ENCODE peak calls at places on chromosomes 13 and 19, in nine cellular contexts. I, K, J, P, Z, E, G, U and H are unnamed samples.
A peak's percentile ranks its signal among the peaks of the same experiment; 100 is the strongest.

GRCh38 chr19:4294389-4294788 is 7.8 kb downstream of the TMIGD2 start:
- DNase-seq in I (no peak), K (no peak), J (no peak), P (no peak), Z (no peak), E (no peak), G (no peak), U (no peak), H (no peak)

GRCh38 chr19:52231154-52231565 is 38.2 kb upstream of the ZNF766 start:
- DNase-seq in I (no peak), K (no peak), J (no peak), P (no peak), Z (no peak), E (no peak), G (no peak), U (peak; percentile 89), H (no peak)

GRCh38 chr19:41887711-41888382 is 4.9 kb downstream of the ARHGEF1 start:
- DNase-seq in I (no peak), K (no peak), J (no peak), P (peak; percentile 31), Z (no peak), E (peak; percentile 76), G (peak; percentile 95), U (no peak), H (peak; percentile 76)

GRCh38 chr19:49592486-49593232 is 1.7 kb downstream of the PRR12 start:
- DNase-seq in I (no peak), K (no peak), J (no peak), P (no peak), Z (no peak), E (no peak), G (no peak), U (no peak), H (no peak)

GRCh38 chr13:65914707-65915106 is 1315.4 kb downstream of the PCDH9 start:
- DNase-seq in I (no peak), K (no peak), J (no peak), P (no peak), Z (no peak), E (no peak), G (no peak), U (no peak), H (no peak)

GRCh38 chr13:83895994-83896580 is 13.8 kb upstream of the SLITRK1 start:
- DNase-seq in I (no peak), K (no peak), J (no peak), P (no peak), Z (no peak), E (no peak), G (no peak), U (no peak), H (no peak)

GRCh38 chr19:18311495-18311894 is 11.4 kb downstream of the LSM4 start:
- DNase-seq in I (no peak), K (no peak), J (no peak), P (no peak), Z (no peak), E (no peak), G (no peak), U (no peak), H (no peak)

GRCh38 chr19:16897572-16898056 is 8.8 kb downstream of the F2RL3 start:
- DNase-seq in I (no peak), K (no peak), J (no peak), P (no peak), Z (no peak), E (peak; percentile 64), G (no peak), U (peak; percentile 89), H (peak; percentile 53)

GRCh38 chr13:98275711-98276171 is 98.7 kb upstream of the RNF113B start:
- DNase-seq in I (no peak), K (no peak), J (no peak), P (no peak), Z (no peak), E (no peak), G (no peak), U (no peak), H (no peak)

GRCh38 chr13:66958611-66959010 is 271.5 kb downstream of the PCDH9 start:
- DNase-seq in I (no peak), K (no peak), J (no peak), P (no peak), Z (no peak), E (no peak), G (no peak), U (no peak), H (no peak)

GRCh38 chr19:42555317-42555716 is 27.0 kb upstream of the CEACAM1 start:
- DNase-seq in I (no peak), K (no peak), J (no peak), P (peak; percentile 29), Z (no peak), E (peak; percentile 17), G (no peak), U (no peak), H (no peak)

GRCh38 chr19:33905473-33905936 is 108.8 kb downstream of the KCTD15 start:
- DNase-seq in I (no peak), K (no peak), J (no peak), P (peak; percentile 51), Z (peak; percentile 16), E (peak; percentile 28), G (no peak), U (peak; percentile 12), H (no peak)

GRCh38 chr19:50815443-50815842 is 8.1 kb downstream of the KLK1 start:
- DNase-seq in I (no peak), K (no peak), J (no peak), P (no peak), Z (no peak), E (no peak), G (no peak), U (no peak), H (no peak)

GRCh38 chr13:108961542-108962125 is 332.2 kb downstream of the MYO16 start:
- DNase-seq in I (no peak), K (no peak), J (no peak), P (no peak), Z (no peak), E (no peak), G (peak; percentile 43), U (peak; percentile 19), H (no peak)

GRCh38 chr19:23436944-23437343 is 41.7 kb upstream of the ZNF91 start:
- DNase-seq in I (no peak), K (no peak), J (no peak), P (no peak), Z (no peak), E (no peak), G (no peak), U (no peak), H (no peak)
- H3K27ac ChIP-seq in I (no peak overlapping the region), K (no peak overlapping the region), J (no peak overlapping the region), P (no peak overlapping the region), Z (no peak overlapping the region), E (no peak overlapping the region), G (no peak overlapping the region), U (no peak overlapping the region), H (no peak overlapping the region)

GRCh38 chr19:5975388-5975728 is 2.6 kb downstream of the RANBP3 start:
- DNase-seq in I (no peak), K (no peak), J (no peak), P (no peak), Z (no peak), E (no peak), G (no peak), U (no peak), H (no peak)

GRCh38 chr19:5974721-5975387 is 3.1 kb downstream of the RANBP3 start:
- DNase-seq in I (no peak), K (no peak), J (no peak), P (no peak), Z (no peak), E (no peak), G (peak; percentile 93), U (no peak), H (no peak)

GRCh38 chr19:5973376-5973775 is 4.6 kb downstream of the RANBP3 start:
- DNase-seq in I (no peak), K (no peak), J (no peak), P (no peak), Z (no peak), E (no peak), G (no peak), U (no peak), H (no peak)

GRCh38 chr19:5972355-5972731 is 5.6 kb downstream of the RANBP3 start:
- DNase-seq in I (no peak), K (no peak), J (no peak), P (no peak), Z (no peak), E (no peak), G (no peak), U (no peak), H (no peak)

GRCh38 chr19:5973867-5974635 is 3.9 kb downstream of the RANBP3 start:
- DNase-seq in I (no peak), K (no peak), J (no peak), P (no peak), Z (no peak), E (no peak), G (no peak), U (no peak), H (no peak)
- H3K4me1 ChIP-seq in I (peaks cover 8% of the 10 kb centered on the region), K (peaks cover 31% of the 10 kb centered on the region), J (peaks cover 90% of the 10 kb centered on the region), P (peaks cover 80% of the 10 kb centered on the region), Z (peaks cover 27% of the 10 kb centered on the region), E (peaks cover 79% of the 10 kb centered on the region), G (peaks cover 86% of the 10 kb centered on the region), U (peaks cover 17% of the 10 kb centered on the region), H (peaks cover 50% of the 10 kb centered on the region)

GRCh38 chr13:28429096-28429495 is 65.8 kb downstream of the FLT1 start:
- DNase-seq in I (no peak), K (no peak), J (no peak), P (no peak), Z (no peak), E (no peak), G (no peak), U (no peak), H (no peak)

GRCh38 chr13:28425796-28426195 is 69.1 kb downstream of the FLT1 start:
- DNase-seq in I (no peak), K (no peak), J (no peak), P (no peak), Z (no peak), E (no peak), G (no peak), U (no peak), H (no peak)

GRCh38 chr13:28434934-28435333 is 60.0 kb downstream of the FLT1 start:
- DNase-seq in I (no peak), K (no peak), J (no peak), P (no peak), Z (no peak), E (no peak), G (no peak), U (no peak), H (no peak)

DNA sequence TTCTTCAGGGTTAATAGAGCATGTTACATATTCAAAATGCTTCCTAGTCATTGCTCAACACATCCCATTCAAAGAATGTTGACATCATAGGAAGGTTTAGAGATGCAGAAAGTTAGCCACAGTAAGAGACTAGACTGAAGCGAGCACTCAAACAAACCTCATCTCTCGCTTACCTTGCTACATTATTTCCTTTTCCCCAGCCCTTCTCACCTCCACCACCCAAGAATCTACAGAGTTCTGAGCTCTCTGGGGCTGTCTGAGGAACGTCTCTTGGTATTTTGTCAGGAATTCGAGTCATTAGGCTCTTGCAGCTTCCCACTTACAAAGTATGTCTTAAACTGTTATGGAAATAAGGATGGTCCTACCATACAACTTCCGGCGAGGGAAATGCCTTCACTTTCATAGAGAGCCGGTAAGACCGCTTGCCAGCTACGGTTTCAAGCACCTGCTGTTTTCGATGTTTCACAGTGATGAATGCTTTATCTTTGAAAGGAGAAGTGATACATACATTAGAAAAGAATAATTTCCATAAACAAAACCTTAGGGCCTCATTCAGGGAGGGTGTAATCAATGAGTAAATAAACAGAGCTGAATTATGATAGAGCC is 65.1 kb downstream of the FLT1 start:
- DNase-seq in I (no peak), K (no peak), J (no peak), P (no peak), Z (no peak), E (no peak), G (no peak), U (no peak), H (no peak)
- TF ChIP-seq POLR2A in I (no peak), K (no peak), J (no peak), P (no peak), Z (no peak), E (no peak), G (no peak), U (no peak), H (no peak)

GRCh38 chr19:1417681-1418493 is 10.5 kb downstream of the DAZAP1 start:
- DNase-seq in I (no peak), K (no peak), J (no peak), P (no peak), Z (no peak), E (no peak), G (no peak), U (no peak), H (no peak)
- H3K27ac ChIP-seq in I (peak overlapping the region; percentile 95), K (no peak overlapping the region), J (peak overlapping the region; percentile 93), P (no peak overlapping the region), Z (peak overlapping the region; percentile 92), E (peak overlapping the region; percentile 98), G (peak overlapping the region; percentile 17), U (peak overlapping the region; percentile 96), H (peak overlapping the region; percentile 27)